ENCODE peak calls at places on chromosomes 5 and 9, in nine cellular contexts. C is NCI-H774, D is posterior cingulate gyrus, Z is HT-29, H is fibroblast of lung, V is lung microvascular endothelial cell, U is WTC11, S is AG08395, B is C1 segment of cervical spinal cord. J is an unnamed sample.
A peak's percentile ranks its signal among the peaks of the same experiment; 100 is the strongest.

GRCh38 chr9:70760228-70760627 is 345.8 kb upstream of the KLF9 start:
- DNase-seq in C (no peak), D (no peak), Z (no peak), H (no peak), V (no peak), U (no peak), S (no peak), B (no peak), J (no peak)

GRCh38 chr5:43410414-43410813 is 1.8 kb downstream of the CCL28 start:
- DNase-seq in C (no peak), D (no peak), Z (no peak), H (no peak), V (no peak), U (no peak), S (no peak), B (no peak), J (no peak)

GRCh38 chr9:134658378-134658955 is 16.9 kb downstream of the COL5A1 start:
- DNase-seq in C (no peak), D (peak; percentile 49), Z (no peak), H (no peak), V (no peak), U (peak; percentile 41), S (no peak), B (no peak), J (no peak)

GRCh38 chr9:8292657-8293056 is 493.1 kb upstream of the DMAC1 start:
- DNase-seq in C (no peak), D (no peak), Z (no peak), H (no peak), V (no peak), U (no peak), S (no peak), B (no peak), J (no peak)

GRCh38 chr9:89790542-89791109 is 185.8 kb downstream of the GADD45G start:
- DNase-seq in C (no peak), D (peak; percentile 37), Z (peak; percentile 5), H (no peak), V (no peak), U (no peak), S (no peak), B (no peak), J (no peak)

GRCh38 chr9:92726971-92727715 is 37.5 kb downstream of the BICD2 start:
- DNase-seq in C (no peak), D (peak; percentile 79), Z (no peak), H (no peak), V (no peak), U (no peak), S (no peak), B (no peak), J (peak; percentile 89)

GRCh38 chr5:96384353-96384752 is 48.7 kb downstream of the PCSK1 start:
- DNase-seq in C (no peak), D (peak; percentile 90), Z (peak; percentile 32), H (peak; percentile 79), V (peak; percentile 48), U (no peak), S (peak; percentile 88), B (no peak), J (peak; percentile 69)

GRCh38 chr9:108478871-108479332 is 376.9 kb downstream of the ACTL7B start:
- DNase-seq in C (no peak), D (no peak), Z (no peak), H (peak; percentile 89), V (peak; percentile 46), U (no peak), S (peak; percentile 66), B (no peak), J (peak; percentile 87)

GRCh38 chr5:16505140-16505891 is 39.7 kb upstream of the ZNF622 start:
- DNase-seq in C (no peak), D (no peak), Z (no peak), H (no peak), V (no peak), U (no peak), S (no peak), B (no peak), J (no peak)

GRCh38 chr9:71769175-71770165 is 1.2 kb upstream of the CEMIP2 start:
- DNase-seq in C (peak; percentile 22), D (peak; percentile 94), Z (peak; percentile 90), H (peak; percentile 35), V (peak; percentile 47), U (peak; percentile 89), S (peak; percentile 43), B (peak; percentile 42), J (peak; percentile 62)

GRCh38 chr9:137379761-137380161 is 43.2 kb downstream of the EXD3 start:
- DNase-seq in C (no peak), D (peak; percentile 81), Z (no peak), H (no peak), V (no peak), U (peak; percentile 7), S (no peak), B (no peak), J (peak; percentile 69)

J was measured in osteoblast.